ENCODE peak calls at places on chromosomes 2 and 18, in four cellular contexts. R, G, U and Y are unnamed samples.

GRCh38 chr18:50011813-50012445 is 183.0 kb downstream of the MYO5B start:
- DNase-seq in R (no peak), G (no peak), U (peak; percentile 70), Y (no peak)

GRCh38 chr2:96336104-96336775 is 674 bp downstream of the NCAPH start:
- DNase-seq in R (no peak), G (no peak), U (no peak), Y (no peak)

GRCh38 chr2:27442282-27442980 is at the start of gene KRTCAP3:
- DNase-seq in R (peak; percentile 27), G (no peak), U (no peak), Y (no peak)

GRCh38 chr2:45729753-45730512 is 78.5 kb downstream of the PRKCE start:
- DNase-seq in R (no peak), G (peak; percentile 88), U (peak; percentile 7), Y (no peak)

GRCh38 chr2:173021939-173022371 is 53.7 kb upstream of the MAP3K20 start:
- DNase-seq in R (peak; percentile 45), G (no peak), U (peak; percentile 22), Y (no peak)

GRCh38 chr18:3624546-3624817 is 174.5 kb downstream of the TGIF1 start:
- DNase-seq in R (no peak), G (no peak), U (no peak), Y (no peak)

GRCh38 chr18:12442946-12443345 is 35.2 kb downstream of the PRELID3A start:
- DNase-seq in R (no peak), G (no peak), U (no peak), Y (no peak)

GRCh38 chr2:222637072-222637471 is 18.8 kb downstream of the FARSB start:
- DNase-seq in R (no peak), G (no peak), U (no peak), Y (no peak)

GRCh38 chr2:213119061-213119809 is 32.2 kb downstream of the IKZF2 start:
- DNase-seq in R (no peak), G (peak; percentile 59), U (peak; percentile 67), Y (no peak)

GRCh38 chr2:239569401-239570090 is 168.7 kb upstream of the HDAC4 start:
- DNase-seq in R (no peak), G (no peak), U (peak; percentile 6), Y (no peak)

GRCh38 chr2:224160917-224161316 is 121.8 kb upstream of the SERPINE2 start:
- DNase-seq in R (peak; percentile 42), G (no peak), U (no peak), Y (no peak)

DNA sequence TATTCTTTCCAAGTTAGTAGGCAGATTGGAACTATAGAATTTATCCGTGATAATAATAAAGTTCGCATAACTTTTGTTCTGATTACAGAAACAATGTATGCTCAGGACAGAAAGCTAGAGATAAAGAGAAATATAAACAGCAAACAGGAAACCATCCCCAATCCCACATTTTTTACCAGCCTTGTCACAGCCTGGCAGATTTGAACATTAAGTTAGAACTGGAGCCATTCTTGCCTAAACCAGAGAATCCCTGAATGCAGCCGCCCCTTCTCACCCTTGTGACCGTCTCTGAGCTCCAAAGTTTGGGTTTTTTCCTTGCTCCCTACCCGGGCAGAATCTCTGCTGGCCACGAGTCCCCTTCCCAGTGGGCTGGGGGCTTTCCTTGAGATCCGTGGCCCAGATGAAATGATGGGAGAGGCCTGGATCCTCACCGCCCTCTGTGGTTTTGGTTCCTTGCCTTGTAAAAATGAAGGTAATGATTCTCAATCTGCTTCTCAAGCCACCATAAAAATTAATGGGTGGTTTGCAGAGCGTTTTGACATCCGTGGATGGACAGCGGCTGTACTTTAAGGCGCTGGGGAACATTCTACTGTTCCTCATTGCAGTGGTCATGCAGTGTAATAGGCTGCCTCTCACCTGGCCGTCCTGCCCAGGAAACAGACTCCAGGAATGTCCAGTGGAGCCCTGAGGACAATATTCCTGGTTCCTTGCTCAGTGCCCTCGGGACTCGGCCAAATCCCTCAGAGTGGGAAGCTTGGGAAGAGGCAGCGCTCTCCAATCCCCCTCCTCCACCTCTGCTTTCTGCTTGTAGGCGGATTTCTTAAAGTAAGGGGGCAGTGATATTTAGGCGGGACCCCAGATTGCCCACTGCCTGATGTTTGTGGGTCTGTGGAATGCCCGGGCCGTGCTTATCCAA is 1.6 kb downstream of the SH3BP4 start:
- DNase-seq in R (no peak), G (no peak), U (no peak), Y (no peak)
- H3K4me3 ChIP-seq in R (peak overlapping the region; percentile 72), G (no peak overlapping the region), U (peak overlapping the region; percentile 79), Y (peak overlapping the region; percentile 64)

DNA sequence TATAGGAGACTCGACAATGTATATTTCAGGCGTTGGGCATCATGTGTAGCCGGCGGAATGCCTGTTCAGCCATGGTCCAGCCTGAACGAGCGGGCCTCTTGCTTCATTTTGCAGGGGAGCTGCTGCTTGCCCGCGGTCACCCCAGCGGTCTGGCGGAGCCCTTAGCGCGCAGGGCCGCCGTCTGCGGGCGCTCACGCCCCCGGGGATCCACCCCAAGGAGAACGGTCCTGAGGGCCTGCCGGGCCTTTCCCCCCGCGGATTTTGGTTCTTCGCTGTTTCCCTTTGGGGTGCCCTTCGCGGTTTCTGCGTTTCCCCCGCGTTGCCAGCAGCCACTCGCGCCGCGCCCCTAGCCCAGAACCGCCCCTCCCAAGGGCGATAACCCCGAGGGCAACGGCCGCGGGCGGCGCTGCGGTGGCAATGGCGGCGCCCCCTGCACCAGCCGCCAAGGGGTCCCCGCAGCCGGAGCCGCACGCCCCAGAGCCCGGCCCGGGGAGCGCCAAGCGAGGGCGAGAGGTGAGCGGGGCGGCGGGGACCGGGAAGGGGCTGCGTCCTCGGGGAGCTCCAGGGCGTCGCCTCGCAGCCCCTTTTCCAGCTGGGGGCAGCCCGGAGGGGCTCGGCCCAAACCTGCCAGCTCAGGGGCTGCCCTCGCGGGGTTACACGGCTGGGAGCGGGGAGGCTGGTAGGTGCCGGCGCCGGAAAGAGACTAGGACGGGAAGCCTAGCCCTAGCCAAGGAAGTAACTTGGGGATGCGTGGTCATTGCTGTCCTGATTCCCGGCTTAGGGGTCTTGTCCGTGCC is at the start of gene MFSD2B:
- DNase-seq in R (no peak), G (no peak), U (no peak), Y (no peak)
- H3K4me3 ChIP-seq in R (peak within 1 kb of the TSS; percentile 46), G (peak within 1 kb of the TSS; percentile 47), U (peak within 1 kb of the TSS; percentile 50), Y (peak within 1 kb of the TSS; percentile 32)

GRCh38 chr2:41998789-41999470 is 48.9 kb upstream of the PKDCC start:
- DNase-seq in R (peak; percentile 24), G (no peak), U (no peak), Y (no peak)
- H3K4me3 ChIP-seq in R (no peak overlapping the region), G (no peak overlapping the region), U (no peak overlapping the region), Y (no peak overlapping the region)

DNA sequence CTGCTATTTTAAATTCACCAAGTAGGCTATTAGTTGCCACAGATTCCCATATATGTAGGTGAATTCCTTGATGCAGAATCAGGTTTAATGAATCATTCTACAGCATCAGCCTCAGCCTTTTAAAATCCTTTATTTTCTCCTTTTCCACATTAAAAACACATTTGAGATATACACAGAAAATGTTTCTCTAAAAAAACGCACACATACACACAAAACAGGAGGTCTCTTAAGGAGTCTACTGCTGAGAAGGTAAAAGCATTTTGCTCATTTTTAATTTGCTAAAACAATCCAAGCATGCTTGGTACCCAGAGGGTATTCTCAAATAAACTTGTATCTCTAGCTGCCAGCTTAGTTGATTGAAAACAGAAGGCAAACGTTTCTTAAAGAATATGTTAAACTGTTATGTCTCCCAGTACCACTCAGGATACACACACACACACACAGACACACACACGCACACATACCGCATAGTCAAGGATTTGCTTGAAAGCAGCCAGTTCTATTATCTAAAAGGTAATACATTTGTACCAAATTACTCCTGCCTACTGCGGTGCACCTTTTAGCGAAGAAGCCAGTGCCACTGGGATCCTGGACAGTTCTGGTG is 106.8 kb upstream of the KCTD1 start:
- DNase-seq in R (no peak), G (no peak), U (no peak), Y (no peak)
- H3K4me3 ChIP-seq in R (peak overlapping the region; percentile 80), G (no peak overlapping the region), U (peak overlapping the region; percentile 65), Y (peak overlapping the region; percentile 63)

GRCh38 chr2:11389551-11390528 is 45.4 kb upstream of the ROCK2 start:
- DNase-seq in R (no peak), G (no peak), U (peak; percentile 90), Y (no peak)
- H3K4me3 ChIP-seq in R (no peak overlapping the region), G (no peak overlapping the region), U (no peak overlapping the region), Y (no peak overlapping the region)

GRCh38 chr18:46411862-46412690 is 244.9 kb downstream of the LOXHD1 start:
- DNase-seq in R (peak; percentile 40), G (no peak), U (no peak), Y (peak; percentile 74)
- H3K4me3 ChIP-seq in R (no peak overlapping the region), G (no peak overlapping the region), U (no peak overlapping the region), Y (no peak overlapping the region)

GRCh38 chr2:206840999-206841398 is 75.6 kb downstream of the FASTKD2 start:
- DNase-seq in R (no peak), G (no peak), U (no peak), Y (no peak)
- H3K4me3 ChIP-seq in R (no peak overlapping the region), G (no peak overlapping the region), U (no peak overlapping the region), Y (no peak overlapping the region)